ENCODE peak calls at places on chromosomes 6 and 20, in nine cellular contexts. One of them, this sample, is unnamed.

GRCh38 chr6:151999194-151999593 is 191.7 kb downstream of the ESR1 start:
- DNase-seq in prostate gland: no peak
- DNase-seq in tibial nerve: no peak
- DNase-seq in sigmoid colon: no peak
- DNase-seq in transverse colon: no peak
- DNase-seq in uterus: no peak
- DNase-seq in A549: no peak
- DNase-seq in body of pancreas: no peak
- DNase-seq in esophagus squamous epithelium: no peak
- DNase-seq in this sample: no peak

GRCh38 chr6:157235600-157236039 is 87.7 kb downstream of the TMEM242 start:
- DNase-seq in sigmoid colon: peak; percentile 82
- DNase-seq in transverse colon: peak; percentile 67
- DNase-seq in A549: peak; percentile 60
- DNase-seq in esophagus squamous epithelium: no peak
- DNase-seq in prostate gland: no peak
- DNase-seq in tibial nerve: peak; percentile 50
- DNase-seq in uterus: peak; percentile 73
- DNase-seq in body of pancreas: peak; percentile 69
- DNase-seq in this sample: peak; percentile 54

GRCh38 chr6:131979515-131980337 is 28.6 kb upstream of the CCN2 start:
- DNase-seq in body of pancreas: no peak
- DNase-seq in prostate gland: no peak
- DNase-seq in sigmoid colon: no peak
- DNase-seq in transverse colon: no peak
- DNase-seq in uterus: no peak
- DNase-seq in tibial nerve: no peak
- DNase-seq in A549: no peak
- DNase-seq in esophagus squamous epithelium: no peak
- DNase-seq in this sample: no peak

GRCh38 chr6:1316482-1317220 is 4.8 kb downstream of the FOXQ1 start:
- DNase-seq in uterus: no peak
- DNase-seq in tibial nerve: no peak
- DNase-seq in sigmoid colon: no peak
- DNase-seq in body of pancreas: peak; percentile 17
- DNase-seq in prostate gland: no peak
- DNase-seq in esophagus squamous epithelium: no peak
- DNase-seq in transverse colon: no peak
- DNase-seq in A549: no peak
- DNase-seq in this sample: peak; percentile 19

GRCh38 chr6:152598858-152599537 is 38.2 kb downstream of the SYNE1 start:
- DNase-seq in uterus: no peak
- DNase-seq in prostate gland: no peak
- DNase-seq in esophagus squamous epithelium: no peak
- DNase-seq in sigmoid colon: no peak
- DNase-seq in transverse colon: no peak
- DNase-seq in tibial nerve: no peak
- DNase-seq in body of pancreas: no peak
- DNase-seq in A549: no peak
- DNase-seq in this sample: peak; percentile 30

GRCh38 chr6:1604347-1604990 is 5.2 kb upstream of the FOXC1 start:
- DNase-seq in A549: no peak
- DNase-seq in esophagus squamous epithelium: no peak
- DNase-seq in sigmoid colon: peak; percentile 66
- DNase-seq in body of pancreas: peak; percentile 54
- DNase-seq in prostate gland: peak; percentile 58
- DNase-seq in uterus: peak; percentile 58
- DNase-seq in transverse colon: peak; percentile 65
- DNase-seq in tibial nerve: no peak
- DNase-seq in this sample: peak; percentile 65

GRCh38 chr6:53651149-53651763 is 14.3 kb downstream of the KLHL31 start:
- DNase-seq in body of pancreas: peak; percentile 83
- DNase-seq in sigmoid colon: peak; percentile 71
- DNase-seq in prostate gland: peak; percentile 79
- DNase-seq in esophagus squamous epithelium: peak; percentile 5
- DNase-seq in uterus: peak; percentile 48
- DNase-seq in transverse colon: peak; percentile 84
- DNase-seq in A549: peak; percentile 18
- DNase-seq in tibial nerve: peak; percentile 60
- DNase-seq in this sample: peak; percentile 77

GRCh38 chr6:93975159-93975558 is 555.8 kb upstream of the EPHA7 start:
- DNase-seq in esophagus squamous epithelium: no peak
- DNase-seq in transverse colon: no peak
- DNase-seq in tibial nerve: no peak
- DNase-seq in prostate gland: no peak
- DNase-seq in sigmoid colon: no peak
- DNase-seq in A549: no peak
- DNase-seq in uterus: no peak
- DNase-seq in body of pancreas: no peak
- DNase-seq in this sample: no peak

GRCh38 chr6:151069641-151070040 is 170.1 kb upstream of the AKAP12 start:
- DNase-seq in uterus: peak; percentile 13
- DNase-seq in body of pancreas: no peak
- DNase-seq in A549: no peak
- DNase-seq in sigmoid colon: peak; percentile 42
- DNase-seq in tibial nerve: no peak
- DNase-seq in esophagus squamous epithelium: no peak
- DNase-seq in transverse colon: no peak
- DNase-seq in prostate gland: no peak
- DNase-seq in this sample: no peak

GRCh38 chr6:14286144-14286543 is 168.6 kb downstream of the CD83 start:
- DNase-seq in prostate gland: no peak
- DNase-seq in uterus: no peak
- DNase-seq in tibial nerve: peak; percentile 36
- DNase-seq in transverse colon: no peak
- DNase-seq in A549: peak; percentile 35
- DNase-seq in esophagus squamous epithelium: no peak
- DNase-seq in body of pancreas: no peak
- DNase-seq in sigmoid colon: no peak
- DNase-seq in this sample: no peak

GRCh38 chr6:125789576-125790402 is 971 bp upstream of the NCOA7 start:
- DNase-seq in sigmoid colon: peak; percentile 89
- DNase-seq in uterus: peak; percentile 67
- DNase-seq in tibial nerve: peak; percentile 55
- DNase-seq in transverse colon: peak; percentile 58
- DNase-seq in body of pancreas: peak; percentile 44
- DNase-seq in A549: no peak
- DNase-seq in prostate gland: peak; percentile 17
- DNase-seq in esophagus squamous epithelium: no peak
- DNase-seq in this sample: peak; percentile 70

GRCh38 chr6:33160728-33161323 is 31.4 kb downstream of the COL11A2 start:
- DNase-seq in transverse colon: peak; percentile 78
- DNase-seq in body of pancreas: peak; percentile 36
- DNase-seq in prostate gland: peak; percentile 84
- DNase-seq in sigmoid colon: peak; percentile 90
- DNase-seq in tibial nerve: peak; percentile 33
- DNase-seq in esophagus squamous epithelium: no peak
- DNase-seq in uterus: no peak
- DNase-seq in A549: no peak
- DNase-seq in this sample: peak; percentile 55

GRCh38 chr6:98823428-98823827 is 10.9 kb upstream of the POU3F2 start:
- DNase-seq in uterus: no peak
- DNase-seq in body of pancreas: no peak
- DNase-seq in A549: no peak
- DNase-seq in prostate gland: no peak
- DNase-seq in transverse colon: no peak
- DNase-seq in tibial nerve: no peak
- DNase-seq in sigmoid colon: no peak
- DNase-seq in esophagus squamous epithelium: no peak
- DNase-seq in this sample: no peak
- H3K4me3 ChIP-seq in uterus: no peak overlapping the region
- H3K4me3 ChIP-seq in body of pancreas: no peak overlapping the region
- H3K4me3 ChIP-seq in A549: no peak overlapping the region
- H3K4me3 ChIP-seq in prostate gland: no peak overlapping the region
- H3K4me3 ChIP-seq in transverse colon: no peak overlapping the region
- H3K4me3 ChIP-seq in tibial nerve: no peak overlapping the region
- H3K4me3 ChIP-seq in sigmoid colon: no peak overlapping the region
- H3K4me3 ChIP-seq in esophagus squamous epithelium: no peak overlapping the region
- H3K4me3 ChIP-seq in this sample: no peak overlapping the region

GRCh38 chr6:41733707-41734665 is 1.4 kb downstream of the TFEB start:
- DNase-seq in tibial nerve: peak; percentile 47
- DNase-seq in uterus: peak; percentile 76
- DNase-seq in transverse colon: peak; percentile 82
- DNase-seq in body of pancreas: peak; percentile 72
- DNase-seq in prostate gland: peak; percentile 77
- DNase-seq in A549: peak; percentile 85
- DNase-seq in sigmoid colon: peak; percentile 89
- DNase-seq in esophagus squamous epithelium: no peak
- DNase-seq in this sample: peak; percentile 58

GRCh38 chr6:41736800-41737555 is 1.6 kb upstream of the TFEB start:
- DNase-seq in tibial nerve: no peak
- DNase-seq in prostate gland: no peak
- DNase-seq in transverse colon: no peak
- DNase-seq in esophagus squamous epithelium: no peak
- DNase-seq in body of pancreas: no peak
- DNase-seq in sigmoid colon: no peak
- DNase-seq in uterus: no peak
- DNase-seq in A549: no peak
- DNase-seq in this sample: no peak

GRCh38 chr6:41734666-41735426 is 562 bp downstream of the TFEB start:
- DNase-seq in prostate gland: peak; percentile 89
- DNase-seq in sigmoid colon: peak; percentile 92
- DNase-seq in transverse colon: peak; percentile 86
- DNase-seq in uterus: peak; percentile 84
- DNase-seq in A549: peak; percentile 69
- DNase-seq in body of pancreas: peak; percentile 77
- DNase-seq in tibial nerve: peak; percentile 83
- DNase-seq in esophagus squamous epithelium: peak; percentile 67
- DNase-seq in this sample: peak; percentile 76

GRCh38 chr6:41736207-41736710 is 851 bp upstream of the TFEB start:
- DNase-seq in uterus: no peak
- DNase-seq in A549: no peak
- DNase-seq in body of pancreas: no peak
- DNase-seq in transverse colon: no peak
- DNase-seq in tibial nerve: no peak
- DNase-seq in sigmoid colon: no peak
- DNase-seq in esophagus squamous epithelium: no peak
- DNase-seq in prostate gland: no peak
- DNase-seq in this sample: no peak

GRCh38 chr6:41735427-41736206 is at the start of gene TFEB:
- DNase-seq in sigmoid colon: peak; percentile 97
- DNase-seq in prostate gland: peak; percentile 94
- DNase-seq in transverse colon: peak; percentile 96
- DNase-seq in esophagus squamous epithelium: peak; percentile 63
- DNase-seq in tibial nerve: peak; percentile 92
- DNase-seq in body of pancreas: peak; percentile 96
- DNase-seq in A549: peak; percentile 77
- DNase-seq in uterus: peak; percentile 94
- DNase-seq in this sample: peak; percentile 98
- TF ChIP-seq POLR2A in sigmoid colon: no peak
- TF ChIP-seq POLR2A in prostate gland: peak; percentile 52
- TF ChIP-seq POLR2A in transverse colon: no peak
- TF ChIP-seq POLR2A in esophagus squamous epithelium: no peak
- TF ChIP-seq POLR2A in tibial nerve: peak; percentile 90
- TF ChIP-seq POLR2A in body of pancreas: peak; percentile 17
- TF ChIP-seq POLR2A in A549: no peak
- TF ChIP-seq POLR2A in uterus: peak; percentile 84
- TF ChIP-seq POLR2A in this sample: no peak

GRCh38 chr20:50401047-50401586 is 109.1 kb upstream of the PTPN1 start:
- DNase-seq in esophagus squamous epithelium: no peak
- DNase-seq in A549: no peak
- DNase-seq in transverse colon: no peak
- DNase-seq in sigmoid colon: no peak
- DNase-seq in uterus: no peak
- DNase-seq in body of pancreas: no peak
- DNase-seq in tibial nerve: no peak
- DNase-seq in prostate gland: no peak
- DNase-seq in this sample: no peak
- H3K4me3 ChIP-seq in esophagus squamous epithelium: no peak overlapping the region
- H3K4me3 ChIP-seq in A549: no peak overlapping the region
- H3K4me3 ChIP-seq in transverse colon: no peak overlapping the region
- H3K4me3 ChIP-seq in sigmoid colon: no peak overlapping the region
- H3K4me3 ChIP-seq in uterus: no peak overlapping the region
- H3K4me3 ChIP-seq in body of pancreas: no peak overlapping the region
- H3K4me3 ChIP-seq in tibial nerve: no peak overlapping the region
- H3K4me3 ChIP-seq in prostate gland: no peak overlapping the region
- H3K4me3 ChIP-seq in this sample: no peak overlapping the region

GRCh38 chr6:169072127-169073042 is 181.3 kb downstream of the THBS2 start:
- DNase-seq in uterus: no peak
- DNase-seq in A549: no peak
- DNase-seq in transverse colon: no peak
- DNase-seq in tibial nerve: no peak
- DNase-seq in sigmoid colon: no peak
- DNase-seq in prostate gland: no peak
- DNase-seq in body of pancreas: no peak
- DNase-seq in esophagus squamous epithelium: no peak
- DNase-seq in this sample: no peak

GRCh38 chr6:169069361-169069760 is 184.3 kb downstream of the THBS2 start:
- DNase-seq in sigmoid colon: no peak
- DNase-seq in body of pancreas: no peak
- DNase-seq in tibial nerve: no peak
- DNase-seq in esophagus squamous epithelium: no peak
- DNase-seq in transverse colon: no peak
- DNase-seq in prostate gland: no peak
- DNase-seq in uterus: no peak
- DNase-seq in A549: no peak
- DNase-seq in this sample: no peak

GRCh38 chr6:169073311-169073710 is 180.3 kb downstream of the THBS2 start:
- DNase-seq in prostate gland: no peak
- DNase-seq in tibial nerve: no peak
- DNase-seq in body of pancreas: no peak
- DNase-seq in sigmoid colon: no peak
- DNase-seq in esophagus squamous epithelium: no peak
- DNase-seq in A549: no peak
- DNase-seq in transverse colon: no peak
- DNase-seq in uterus: no peak
- DNase-seq in this sample: no peak

GRCh38 chr6:169070506-169071176 is 183.0 kb downstream of the THBS2 start:
- DNase-seq in uterus: peak; percentile 91
- DNase-seq in A549: peak; percentile 72
- DNase-seq in tibial nerve: peak; percentile 71
- DNase-seq in body of pancreas: peak; percentile 67
- DNase-seq in sigmoid colon: peak; percentile 97
- DNase-seq in esophagus squamous epithelium: no peak
- DNase-seq in prostate gland: peak; percentile 11
- DNase-seq in transverse colon: peak; percentile 65
- DNase-seq in this sample: peak; percentile 78

GRCh38 chr6:169071394-169071793 is 182.3 kb downstream of the THBS2 start:
- DNase-seq in sigmoid colon: no peak
- DNase-seq in esophagus squamous epithelium: no peak
- DNase-seq in uterus: no peak
- DNase-seq in body of pancreas: no peak
- DNase-seq in transverse colon: no peak
- DNase-seq in prostate gland: no peak
- DNase-seq in tibial nerve: no peak
- DNase-seq in A549: no peak
- DNase-seq in this sample: no peak
- TF ChIP-seq POLR2A in sigmoid colon: no peak
- TF ChIP-seq POLR2A in esophagus squamous epithelium: no peak
- TF ChIP-seq POLR2A in uterus: no peak
- TF ChIP-seq POLR2A in body of pancreas: no peak
- TF ChIP-seq POLR2A in transverse colon: no peak
- TF ChIP-seq POLR2A in prostate gland: no peak
- TF ChIP-seq POLR2A in tibial nerve: no peak
- TF ChIP-seq POLR2A in A549: no peak
- TF ChIP-seq POLR2A in this sample: no peak